ENCODE peak calls at places on chromosome 9, in eight cellular contexts. L, W, H, E, G, J, U and F are unnamed samples.

GRCh38 chr9:131627326-131627845 is 82.1 kb downstream of the PRRT1B start:
- DNase-seq in L (peak), W (no peak), H (no peak), E (peak), G (no peak), J (peak), U (no peak), F (peak)

GRCh38 chr9:76943071-76943470 is 37.2 kb upstream of the PRUNE2 start:
- DNase-seq in L (peak), W (peak), H (no peak), E (no peak), G (no peak), J (no peak), U (no peak), F (no peak)

GRCh38 chr9:20618361-20618799 is 3.9 kb downstream of the MLLT3 start:
- DNase-seq in L (peak), W (peak), H (no peak), E (peak), G (no peak), J (peak), U (no peak), F (peak)

GRCh38 chr9:112341741-112342140 is 8.3 kb upstream of the PTBP3 start:
- DNase-seq in L (peak), W (no peak), H (no peak), E (peak), G (no peak), J (no peak), U (no peak), F (peak)

GRCh38 chr9:119091074-119091473 is 278.2 kb downstream of the BRINP1 start:
- DNase-seq in L (peak), W (no peak), H (no peak), E (no peak), G (no peak), J (no peak), U (no peak), F (no peak)

GRCh38 chr9:33065157-33066076 is 11.1 kb downstream of the SMU1 start:
- DNase-seq in L (no peak), W (no peak), H (no peak), E (no peak), G (no peak), J (no peak), U (no peak), F (no peak)

GRCh38 chr9:121321039-121321503 is 49.0 kb downstream of the STOM start:
- DNase-seq in L (no peak), W (no peak), H (no peak), E (no peak), G (no peak), J (peak), U (no peak), F (peak)

GRCh38 chr9:126116351-126117157 is 210.1 kb upstream of the MVB12B start:
- DNase-seq in L (no peak), W (no peak), H (peak), E (no peak), G (peak), J (no peak), U (peak), F (no peak)

GRCh38 chr9:76987594-76988200 is 31.8 kb upstream of the FOXB2 start:
- DNase-seq in L (peak), W (peak), H (no peak), E (peak), G (no peak), J (peak), U (peak), F (peak)

GRCh38 chr9:14561929-14562386 is 131.3 kb downstream of the ZDHHC21 start:
- DNase-seq in L (no peak), W (no peak), H (no peak), E (no peak), G (no peak), J (no peak), U (peak), F (no peak)

GRCh38 chr9:95719354-95719753 is 156.1 kb upstream of the ERCC6L2 start:
- DNase-seq in L (no peak), W (peak), H (no peak), E (no peak), G (no peak), J (no peak), U (no peak), F (no peak)

GRCh38 chr9:120755044-120755443 is 38.2 kb downstream of the FBXW2 start:
- DNase-seq in L (no peak), W (no peak), H (no peak), E (no peak), G (no peak), J (no peak), U (no peak), F (no peak)

GRCh38 chr9:25397746-25398145 is 280.5 kb downstream of the TUSC1 start:
- DNase-seq in L (no peak), W (no peak), H (no peak), E (no peak), G (no peak), J (no peak), U (no peak), F (no peak)

GRCh38 chr9:79371948-79372555 is 199.7 kb upstream of the TLE4 start:
- DNase-seq in L (no peak), W (no peak), H (no peak), E (no peak), G (no peak), J (no peak), U (no peak), F (peak)

GRCh38 chr9:127492616-127493015 is 41.3 kb downstream of the LRSAM1 start:
- DNase-seq in L (no peak), W (no peak), H (no peak), E (no peak), G (no peak), J (no peak), U (no peak), F (no peak)

GRCh38 chr9:76687861-76688374 is 76.3 kb upstream of the PCA3 start:
- DNase-seq in L (peak), W (no peak), H (no peak), E (peak), G (peak), J (peak), U (no peak), F (peak)

GRCh38 chr9:126317513-126317912 is 9.1 kb upstream of the MVB12B start:
- DNase-seq in L (peak), W (peak), H (no peak), E (no peak), G (no peak), J (no peak), U (no peak), F (peak)

GRCh38 chr9:20621553-20622329 is 558 bp downstream of the MLLT3 start:
- DNase-seq in L (peak), W (peak), H (peak), E (peak), G (peak), J (peak), U (peak), F (peak)

GRCh38 chr9:86795861-86796497 is 151.3 kb downstream of the GAS1 start:
- DNase-seq in L (peak), W (no peak), H (no peak), E (peak), G (peak), J (peak), U (peak), F (peak)

GRCh38 chr9:96048116-96048953 is 172.8 kb downstream of the ERCC6L2 start:
- DNase-seq in L (no peak), W (no peak), H (no peak), E (peak), G (no peak), J (no peak), U (peak), F (peak)

GRCh38 chr9:115689331-115689730 is 464.3 kb upstream of the PAPPA start:
- DNase-seq in L (no peak), W (no peak), H (no peak), E (no peak), G (no peak), J (no peak), U (no peak), F (no peak)

GRCh38 chr9:2622361-2623045 is 916 bp downstream of the VLDLR start:
- DNase-seq in L (peak), W (no peak), H (peak), E (peak), G (peak), J (no peak), U (peak), F (peak)

GRCh38 chr9:28471261-28471660 is 898.0 kb upstream of the C9orf72 start:
- DNase-seq in L (no peak), W (no peak), H (no peak), E (no peak), G (no peak), J (no peak), U (no peak), F (no peak)

GRCh38 chr9:89806371-89807100 is 201.7 kb downstream of the GADD45G start:
- DNase-seq in L (no peak), W (no peak), H (no peak), E (no peak), G (no peak), J (peak), U (no peak), F (no peak)

GRCh38 chr9:110446171-110446570 is 108.5 kb upstream of the TXNDC8 start:
- DNase-seq in L (peak), W (no peak), H (no peak), E (no peak), G (no peak), J (no peak), U (no peak), F (no peak)

GRCh38 chr9:21684831-21685362 is 117.5 kb upstream of the MTAP start:
- DNase-seq in L (peak), W (no peak), H (no peak), E (peak), G (no peak), J (peak), U (no peak), F (peak)

GRCh38 chr9:86545085-86545484 is 190.9 kb upstream of the TUT7 start:
- DNase-seq in L (peak), W (no peak), H (no peak), E (no peak), G (no peak), J (no peak), U (no peak), F (no peak)

GRCh38 chr9:108003551-108003950 is 514.0 kb upstream of the KLF4 start:
- DNase-seq in L (no peak), W (no peak), H (no peak), E (no peak), G (no peak), J (no peak), U (no peak), F (no peak)

GRCh38 chr9:94638335-94639044 is 828 bp downstream of the FBP1 start:
- DNase-seq in L (no peak), W (no peak), H (no peak), E (no peak), G (no peak), J (no peak), U (no peak), F (no peak)
- H3K4me3 ChIP-seq in L (no peak), W (peak), H (peak), E (no peak), G (peak), J (no peak), U (peak), F (no peak)

DNA sequence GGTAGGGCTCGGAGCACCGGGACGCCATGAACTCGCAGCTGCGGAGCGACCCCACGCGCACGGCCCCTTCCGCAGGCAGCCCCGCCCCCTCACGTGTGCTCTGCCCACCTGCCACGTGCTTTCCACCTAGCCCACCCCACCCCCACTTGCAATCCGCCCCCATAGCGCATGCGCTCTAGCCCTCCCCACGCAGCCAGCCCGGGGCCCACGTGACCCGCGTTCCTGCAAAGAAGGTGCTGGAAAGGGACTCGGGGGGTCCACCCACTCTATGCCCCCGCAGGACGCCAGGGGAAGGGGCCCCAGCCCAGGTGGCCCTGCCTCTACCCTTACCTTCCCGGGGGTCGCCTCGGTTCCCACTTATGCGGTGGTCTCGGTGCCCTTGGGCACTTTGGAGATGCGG is at the start of gene SOHLH1:
- DNase-seq in L (no peak), W (no peak), H (no peak), E (no peak), G (no peak), J (no peak), U (no peak), F (no peak)
- TF ChIP-seq CTCF in L (no peak), W (no peak), H (no peak), E (no peak), G (no peak), J (no peak), U (no peak), F (no peak)

GRCh38 chr9:98706651-98707103 is 2.1 kb downstream of the GABBR2 start:
- DNase-seq in L (peak), W (no peak), H (no peak), E (peak), G (no peak), J (peak), U (no peak), F (peak)
- H3K4me3 ChIP-seq in L (no peak), W (no peak), H (no peak), E (peak), G (no peak), J (no peak), U (peak), F (no peak)

GRCh38 chr9:93567271-93567959 is 9.0 kb upstream of the PHF2 start:
- DNase-seq in L (peak), W (peak), H (no peak), E (peak), G (no peak), J (no peak), U (peak), F (peak)
- TF ChIP-seq CTCF in L (no peak), W (no peak), H (no peak), E (no peak), G (no peak), J (no peak), U (no peak), F (no peak)